ENCODE peak calls at places on chromosomes 4 and X, in seven cellular contexts. F, E, G, V, H, J and M are unnamed samples.
A peak's percentile ranks its signal among the peaks of the same experiment; 100 is the strongest.

GRCh38 chrX:13013353-13014110 is 30.9 kb downstream of the FAM9C start:
- DNase-seq in H (no peak), J (peak; percentile 61), E (no peak), V (no peak), G (no peak), F (no peak), M (no peak)

GRCh38 chr4:71441186-71442169 is 102.7 kb downstream of the SLC4A4 start:
- DNase-seq in H (no peak), E (no peak), F (peak; percentile 79), V (no peak), G (no peak), J (peak; percentile 40), M (no peak)

GRCh38 chrX:25151749-25152148 is 136.0 kb upstream of the ARX start:
- DNase-seq in J (no peak), G (no peak), E (no peak), H (no peak), V (no peak), F (no peak), M (no peak)

GRCh38 chr4:113645771-113646455 is 115.6 kb downstream of the CAMK2D start:
- DNase-seq in G (peak; percentile 11), F (peak; percentile 89), J (peak; percentile 75), V (peak; percentile 83), E (peak; percentile 72), H (no peak), M (peak; percentile 56)

GRCh38 chr4:123606946-123607542 is 210.4 kb downstream of the SPRY1 start:
- DNase-seq in E (no peak), G (no peak), J (no peak), F (no peak), V (no peak), H (no peak), M (no peak)

GRCh38 chr4:101160792-101161592 is 186.3 kb downstream of the PPP3CA start:
- DNase-seq in E (no peak), J (no peak), F (peak; percentile 91), H (no peak), G (no peak), V (peak; percentile 84), M (no peak)

GRCh38 chr4:185796176-185796575 is 15.8 kb downstream of the SORBS2 start:
- DNase-seq in J (no peak), F (no peak), V (no peak), H (no peak), E (no peak), G (no peak), M (no peak)

GRCh38 chr4:105343523-105343931 is 130.3 kb downstream of the PPA2 start:
- DNase-seq in E (no peak), G (no peak), V (no peak), H (peak; percentile 39), F (no peak), J (peak; percentile 17), M (peak; percentile 1)

GRCh38 chr4:40608628-40609027 is 21.0 kb downstream of the RBM47 start:
- DNase-seq in G (no peak), F (no peak), E (no peak), V (no peak), J (no peak), H (no peak), M (peak; percentile 24)

GRCh38 chr4:165569031-165569430 is 190.2 kb downstream of the CPE start:
- DNase-seq in V (no peak), E (no peak), H (no peak), G (no peak), F (no peak), J (no peak), M (no peak)

GRCh38 chrX:121085612-121086010 is 38.2 kb downstream of the GLUD2 start:
- DNase-seq in J (no peak), H (no peak), F (no peak), V (no peak), G (no peak), E (no peak), M (no peak)

GRCh38 chr4:124079174-124079780 is 633.3 kb downstream of the ANKRD50 start:
- DNase-seq in E (no peak), G (no peak), J (no peak), V (no peak), F (peak; percentile 2), H (no peak), M (peak; percentile 42)

GRCh38 chrX:41449615-41450014 is 2.5 kb downstream of the NYX start:
- DNase-seq in V (no peak), G (no peak), F (peak; percentile 35), H (no peak), E (no peak), J (no peak), M (peak; percentile 42)

GRCh38 chrX:29962061-29962460 is 253.3 kb upstream of the MAGEB2 start:
- DNase-seq in H (no peak), J (no peak), E (no peak), V (no peak), G (no peak), F (no peak), M (no peak)

GRCh38 chr4:149993030-149993429 is 85.2 kb upstream of the DCLK2 start:
- DNase-seq in V (no peak), J (no peak), H (no peak), E (no peak), G (no peak), F (peak; percentile 15), M (no peak)

GRCh38 chr4:8913121-8913857 is 41.6 kb upstream of the HMX1 start:
- DNase-seq in J (peak; percentile 4), V (no peak), E (no peak), H (peak; percentile 8), F (no peak), G (no peak), M (peak; percentile 35)

GRCh38 chr4:64883087-64883926 is 474.1 kb upstream of the TECRL start:
- DNase-seq in G (no peak), V (no peak), J (no peak), H (no peak), E (no peak), F (no peak), M (no peak)

GRCh38 chr4:138405439-138405838 is 163.3 kb upstream of the SLC7A11 start:
- DNase-seq in H (no peak), J (peak; percentile 17), G (no peak), E (no peak), F (peak; percentile 62), V (no peak), M (peak; percentile 37)

GRCh38 chr4:102405706-102406510 is 60.6 kb upstream of the SLC39A8 start:
- DNase-seq in F (no peak), J (no peak), G (peak; percentile 1), H (no peak), E (no peak), V (no peak), M (no peak)

GRCh38 chr4:86549163-86549788 is 44.8 kb upstream of the PTPN13 start:
- DNase-seq in G (no peak), J (no peak), E (no peak), H (no peak), F (peak; percentile 67), V (no peak), M (peak; percentile 58)

GRCh38 chrX:19602866-19603620 is 87.7 kb upstream of the MAP3K15 start:
- DNase-seq in V (peak; percentile 39), J (no peak), G (no peak), H (no peak), E (no peak), F (peak; percentile 82), M (peak; percentile 88)

GRCh38 chrX:49064735-49065134 is 5.9 kb downstream of the CCDC120 start:
- DNase-seq in H (no peak), V (no peak), J (no peak), F (no peak), E (no peak), G (no peak), M (no peak)

GRCh38 chr4:136742330-136742729 is 790.0 kb downstream of the PCDH18 start:
- DNase-seq in E (no peak), J (no peak), V (no peak), H (no peak), G (no peak), F (peak; percentile 45), M (peak; percentile 15)

GRCh38 chrX:110066488-110067225 is 63.7 kb downstream of the TMEM164 start:
- DNase-seq in H (no peak), J (no peak), V (no peak), F (no peak), E (no peak), G (no peak), M (no peak)

DNA sequence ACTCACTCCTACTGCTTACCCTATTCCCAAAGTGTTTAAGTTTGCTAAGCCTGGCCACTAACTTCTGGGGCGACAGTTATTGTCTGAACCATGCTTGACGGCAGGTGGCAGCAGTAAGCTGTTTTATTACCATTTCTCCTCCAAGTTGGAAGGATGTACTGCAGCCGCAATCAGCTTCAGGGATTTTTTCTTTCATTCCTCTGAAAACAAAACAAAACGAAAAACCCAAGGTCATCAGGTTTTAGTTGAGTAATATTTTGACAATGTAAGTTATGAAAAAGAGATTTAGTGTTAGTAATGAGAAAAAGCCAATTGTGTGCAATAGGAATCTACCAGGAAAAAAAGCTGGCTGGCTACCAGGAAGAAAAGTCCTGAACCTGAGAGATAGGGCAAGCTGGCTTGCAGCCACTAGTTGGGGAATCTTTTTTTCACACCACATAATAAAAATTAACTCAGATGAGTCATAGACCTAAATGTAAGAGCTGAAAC is 13.2 kb upstream of the RAB9B start:
- DNase-seq in V (peak; percentile 38), G (peak; percentile 67), E (peak; percentile 75), F (peak; percentile 80), J (peak; percentile 75), H (peak; percentile 49), M (peak; percentile 80)
- H3K4me2 ChIP-seq in V (peak overlapping the region; percentile 28), G (no peak overlapping the region), E (no peak overlapping the region), F (peak overlapping the region; percentile 54), J (peak overlapping the region; percentile 59), H (no peak overlapping the region), M (peak overlapping the region; percentile 58)

GRCh38 chr4:83604315-83604714 is 68.4 kb downstream of the GPAT3 start:
- DNase-seq in E (no peak), H (no peak), G (no peak), J (no peak), V (no peak), F (no peak), M (no peak)

GRCh38 chr4:83603130-83603529 is 67.2 kb downstream of the GPAT3 start:
- DNase-seq in E (no peak), H (no peak), J (no peak), G (no peak), V (no peak), F (no peak), M (no peak)

DNA sequence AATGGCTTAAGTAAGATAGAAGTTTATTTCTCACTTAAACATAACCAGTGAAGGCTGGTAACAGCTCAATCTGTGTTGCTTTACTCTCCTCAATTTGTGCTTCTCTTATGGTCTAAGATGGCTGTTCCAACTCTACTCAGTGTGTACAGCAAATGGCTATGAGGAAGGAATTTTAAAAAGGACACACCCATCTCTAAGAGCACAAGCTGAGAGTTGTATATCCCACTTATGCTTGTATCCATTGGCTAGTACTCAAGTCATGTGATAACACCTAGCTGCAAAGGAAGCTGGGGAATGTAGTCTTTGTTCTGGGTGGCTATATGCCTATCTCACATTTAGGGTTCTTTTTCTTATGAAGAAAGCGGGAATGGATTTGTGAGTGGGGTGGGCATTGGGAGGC is 63.3 kb downstream of the GPAT3 start:
- DNase-seq in F (peak; percentile 48), V (peak; percentile 23), H (no peak), E (peak; percentile 63), J (no peak), G (no peak), M (peak; percentile 14)
- TF ChIP-seq EZH2phosphoT487 in F (no peak), V (no peak), H (no peak), E (no peak), J (no peak), G (no peak), M (no peak)

GRCh38 chr4:168677063-168677462 is 180.2 kb downstream of the PALLD start:
- DNase-seq in E (no peak), F (no peak), J (no peak), V (no peak), H (no peak), G (no peak), M (no peak)
- H3K4me2 ChIP-seq in E (no peak overlapping the region), F (no peak overlapping the region), J (no peak overlapping the region), V (no peak overlapping the region), H (no peak overlapping the region), G (no peak overlapping the region), M (no peak overlapping the region)

GRCh38 chr4:6221851-6222760 is 21.8 kb upstream of the JAKMIP1 start:
- DNase-seq in F (no peak), E (peak; percentile 88), J (peak; percentile 86), H (peak; percentile 97), V (peak; percentile 29), G (peak; percentile 92), M (peak; percentile 49)
- TF ChIP-seq EZH2phosphoT487 in F (no peak), E (no peak), J (no peak), H (no peak), V (no peak), G (no peak), M (no peak)